ENCODE peak calls at places on chromosomes 12 and 14, in five cellular contexts. R is GM04504; K is stimulated activated CD8-positive, alpha-beta memory T cell treated with anti-CD3 and anti-CD28 coated beads, Interleukin-12 subunit alpha, Interleukin-12 subunit beta, amount 100 ng/mL, for 4 hours; I is nephron progenitor cell; D is activated T-cell treated with anti-CD3 and anti-CD28 coated beads, Interleukin-2, amount 50 U/mL, for 24 hours. O is an unnamed sample.

GRCh38 chr14:50794063-50794645 is 36.8 kb downstream of the NIN start:
- DNase-seq in R (no peak), K (no peak), I (no peak), D (no peak), O (no peak)

GRCh38 chr14:30214456-30215090 is 286.9 kb upstream of the PRKD1 start:
- DNase-seq in R (no peak), K (no peak), I (peak; percentile 12), D (no peak), O (peak; percentile 26)

GRCh38 chr12:108254030-108254429 is 85.1 kb downstream of the CMKLR1 start:
- DNase-seq in R (no peak), K (no peak), I (no peak), D (no peak), O (no peak)

GRCh38 chr12:41745593-41745992 is 399.1 kb downstream of the GXYLT1 start:
- DNase-seq in R (no peak), K (no peak), I (no peak), D (no peak), O (no peak)

GRCh38 chr12:65296503-65297265 is 18.2 kb downstream of the MSRB3 start:
- DNase-seq in R (no peak), K (no peak), I (no peak), D (no peak), O (no peak)

GRCh38 chr14:63874223-63874622 is 21.4 kb downstream of the SYNE2 start:
- DNase-seq in R (no peak), K (no peak), I (no peak), D (no peak), O (no peak)

GRCh38 chr14:22915886-22916521 is 2.9 kb downstream of the RBM23 start:
- DNase-seq in R (no peak), K (no peak), I (no peak), D (no peak), O (no peak)

GRCh38 chr14:105857223-105857815 is 330.9 kb downstream of the TMEM121 start:
- DNase-seq in R (no peak), K (no peak), I (no peak), D (peak; percentile 32), O (no peak)